ENCODE peak calls at places on chromosomes 1 and 21, in ten cellular contexts. I is colonic mucosa, R is dorsolateral prefrontal cortex, S is lung, W is OCI-LY7, B is body of pancreas, E is fibroblast of mammary gland, Q is gastrocnemius medialis, L is IMR-90, M is GM23338. P is an unnamed sample.

GRCh38 chr1:156160744-156161181 is 7.4 kb downstream of the SEMA4A start:
- DNase-seq in I (peak), R (peak), S (peak), W (no peak), B (peak), E (peak), Q (peak), L (peak), M (peak), P (peak)

GRCh38 chr1:153919879-153920852 is 2.6 kb downstream of the GATAD2B start:
- DNase-seq in I (no peak), R (no peak), S (no peak), W (peak), B (no peak), E (peak), Q (peak), L (peak), M (no peak), P (no peak)

GRCh38 chr1:59477286-59477685 is 180.4 kb downstream of the FGGY start:
- DNase-seq in I (no peak), R (no peak), S (no peak), W (no peak), B (no peak), E (peak), Q (no peak), L (peak), M (no peak), P (no peak)

GRCh38 chr1:197170538-197170937 is 24.1 kb upstream of the ASPM start:
- DNase-seq in I (no peak), R (no peak), S (no peak), W (no peak), B (no peak), E (no peak), Q (no peak), L (no peak), M (no peak), P (no peak)

GRCh38 chr1:241963722-241964121 is 6.2 kb downstream of the BECN2 start:
- DNase-seq in I (no peak), R (no peak), S (no peak), W (no peak), B (no peak), E (no peak), Q (no peak), L (no peak), M (no peak), P (no peak)

GRCh38 chr21:45348591-45349327 is 56.2 kb upstream of the COL18A1 start:
- DNase-seq in I (no peak), R (no peak), S (no peak), W (no peak), B (no peak), E (no peak), Q (no peak), L (no peak), M (no peak), P (no peak)

GRCh38 chr1:1554926-1555915 is 14.8 kb upstream of the TMEM240 start:
- DNase-seq in I (no peak), R (no peak), S (no peak), W (no peak), B (no peak), E (peak), Q (peak), L (peak), M (no peak), P (no peak)

GRCh38 chr1:85042413-85042812 is 5.9 kb downstream of the MCOLN3 start:
- DNase-seq in I (no peak), R (no peak), S (no peak), W (no peak), B (no peak), E (no peak), Q (no peak), L (no peak), M (peak), P (no peak)

GRCh38 chr21:42245348-42246185 is 26.6 kb downstream of the ABCG1 start:
- DNase-seq in I (no peak), R (no peak), S (no peak), W (no peak), B (no peak), E (no peak), Q (no peak), L (no peak), M (peak), P (no peak)

GRCh38 chr1:206864939-206865671 is at the start of gene IL20:
- DNase-seq in I (peak), R (no peak), S (peak), W (peak), B (peak), E (peak), Q (peak), L (peak), M (peak), P (peak)

GRCh38 chr1:36953061-36953460 is 81.3 kb downstream of the GRIK3 start:
- DNase-seq in I (no peak), R (no peak), S (no peak), W (no peak), B (no peak), E (no peak), Q (no peak), L (no peak), M (no peak), P (no peak)

GRCh38 chr1:218802799-218803198 is 370.9 kb upstream of the LYPLAL1 start:
- DNase-seq in I (no peak), R (no peak), S (no peak), W (no peak), B (no peak), E (no peak), Q (no peak), L (no peak), M (no peak), P (no peak)

GRCh38 chr1:21324368-21325137 is 34.3 kb upstream of the ECE1 start:
- DNase-seq in I (peak), R (peak), S (peak), W (peak), B (peak), E (peak), Q (peak), L (peak), M (no peak), P (peak)

GRCh38 chr1:205936846-205937707 is 6.2 kb downstream of the SLC26A9 start:
- DNase-seq in I (no peak), R (no peak), S (no peak), W (no peak), B (no peak), E (peak), Q (no peak), L (peak), M (no peak), P (no peak)

GRCh38 chr1:35556494-35557117 is 597 bp downstream of the KIAA0319L start:
- DNase-seq in I (peak), R (no peak), S (no peak), W (peak), B (no peak), E (no peak), Q (no peak), L (no peak), M (no peak), P (no peak)

GRCh38 chr21:35924714-35925301 is 135.5 kb downstream of the SETD4 start:
- DNase-seq in I (no peak), R (no peak), S (no peak), W (no peak), B (no peak), E (peak), Q (peak), L (peak), M (no peak), P (peak)

GRCh38 chr1:213519098-213519497 is 468.1 kb downstream of the RPS6KC1 start:
- DNase-seq in I (no peak), R (no peak), S (no peak), W (no peak), B (no peak), E (no peak), Q (no peak), L (no peak), M (no peak), P (no peak)

GRCh38 chr1:8024329-8024728 is 1.8 kb downstream of the ERRFI1 start:
- DNase-seq in I (no peak), R (no peak), S (no peak), W (no peak), B (no peak), E (no peak), Q (no peak), L (no peak), M (no peak), P (no peak)

GRCh38 chr1:13699510-13699909 is 478 bp upstream of the PRDM2 start:
- DNase-seq in I (peak), R (no peak), S (no peak), W (no peak), B (no peak), E (peak), Q (no peak), L (no peak), M (peak), P (no peak)

GRCh38 chr1:165815725-165816124 is 11.7 kb upstream of the UCK2 start:
- DNase-seq in I (no peak), R (no peak), S (no peak), W (no peak), B (no peak), E (no peak), Q (no peak), L (peak), M (peak), P (no peak)

GRCh38 chr1:185091480-185091879 is 46.1 kb downstream of the RNF2 start:
- DNase-seq in I (no peak), R (no peak), S (no peak), W (no peak), B (no peak), E (no peak), Q (no peak), L (no peak), M (no peak), P (no peak)

GRCh38 chr1:182525342-182525741 is 63.7 kb downstream of the RNASEL start:
- DNase-seq in I (no peak), R (no peak), S (no peak), W (no peak), B (no peak), E (no peak), Q (no peak), L (no peak), M (no peak), P (no peak)

GRCh38 chr1:210298296-210298695 is 30.4 kb upstream of the HHAT start:
- DNase-seq in I (no peak), R (no peak), S (no peak), W (no peak), B (no peak), E (no peak), Q (no peak), L (no peak), M (no peak), P (no peak)

GRCh38 chr1:199226163-199226562 is 587.3 kb downstream of the PTPRC start:
- DNase-seq in I (no peak), R (no peak), S (no peak), W (no peak), B (no peak), E (peak), Q (no peak), L (peak), M (no peak), P (no peak)

GRCh38 chr1:236039736-236040670 is 24.9 kb downstream of the NID1 start:
- DNase-seq in I (no peak), R (no peak), S (peak), W (no peak), B (no peak), E (peak), Q (peak), L (peak), M (no peak), P (no peak)

GRCh38 chr1:65625528-65625927 is 167.2 kb upstream of the PDE4B start:
- DNase-seq in I (no peak), R (no peak), S (no peak), W (no peak), B (no peak), E (no peak), Q (no peak), L (no peak), M (no peak), P (no peak)

GRCh38 chr1:65629788-65630187 is 162.9 kb upstream of the PDE4B start:
- DNase-seq in I (no peak), R (no peak), S (no peak), W (no peak), B (no peak), E (no peak), Q (no peak), L (no peak), M (no peak), P (no peak)

GRCh38 chr1:65626003-65626402 is 166.7 kb upstream of the PDE4B start:
- DNase-seq in I (peak), R (no peak), S (no peak), W (no peak), B (no peak), E (no peak), Q (no peak), L (no peak), M (no peak), P (no peak)

GRCh38 chr1:65623895-65624294 is 168.8 kb upstream of the PDE4B start:
- DNase-seq in I (no peak), R (no peak), S (no peak), W (no peak), B (no peak), E (no peak), Q (no peak), L (no peak), M (no peak), P (no peak)
- TF ChIP-seq CTCF in I (no peak), R (no peak), S (no peak), W (no peak), B (no peak), E (no peak), Q (no peak), L (peak), M (no peak), P (no peak)

GRCh38 chr1:228465134-228465533 is 22.0 kb upstream of the RNF187 start:
- DNase-seq in I (no peak), R (no peak), S (no peak), W (peak), B (no peak), E (no peak), Q (no peak), L (no peak), M (peak), P (no peak)

GRCh38 chr1:228463009-228463558 is 24.1 kb upstream of the RNF187 start:
- DNase-seq in I (no peak), R (no peak), S (no peak), W (no peak), B (no peak), E (no peak), Q (no peak), L (no peak), M (no peak), P (no peak)

GRCh38 chr1:228463559-228464455 is 23.4 kb upstream of the RNF187 start:
- DNase-seq in I (peak), R (no peak), S (no peak), W (peak), B (no peak), E (peak), Q (no peak), L (peak), M (peak), P (no peak)

GRCh38 chr1:228465571-228466146 is 21.5 kb upstream of the RNF187 start:
- DNase-seq in I (no peak), R (no peak), S (no peak), W (peak), B (no peak), E (no peak), Q (no peak), L (no peak), M (no peak), P (no peak)

GRCh38 chr1:228464487-228464983 is 22.6 kb upstream of the RNF187 start:
- DNase-seq in I (peak), R (peak), S (peak), W (peak), B (peak), E (peak), Q (peak), L (peak), M (peak), P (peak)
- H3K4me3 ChIP-seq in I (no peak), R (peak), S (no peak), W (peak), B (no peak), E (peak), Q (no peak), L (peak), M (peak), P (peak)

DNA sequence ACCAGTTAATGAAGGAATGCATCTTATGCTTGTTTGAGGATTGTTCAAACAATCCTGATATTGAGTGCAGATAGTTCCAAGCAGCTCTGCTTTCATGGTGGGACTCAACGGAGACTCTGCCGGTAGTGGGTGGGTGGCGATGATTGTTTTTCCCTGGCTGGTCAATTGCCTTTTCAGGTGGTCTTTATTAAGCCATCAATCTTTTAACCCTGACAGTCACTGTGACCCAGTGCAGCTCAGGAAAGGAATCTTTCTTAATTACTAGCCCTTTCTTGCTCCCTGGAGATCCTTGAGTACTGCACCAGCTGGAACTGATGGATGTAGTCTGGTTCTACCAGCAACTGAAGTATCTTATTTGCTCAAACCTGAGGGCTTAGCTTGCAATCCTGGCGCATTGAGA is 196.5 kb downstream of the PLPP3 start:
- DNase-seq in I (no peak), R (no peak), S (no peak), W (no peak), B (no peak), E (no peak), Q (no peak), L (no peak), M (no peak), P (no peak)
- TF ChIP-seq CTCF in I (no peak), R (no peak), S (no peak), W (no peak), B (no peak), E (no peak), Q (no peak), L (no peak), M (no peak), P (no peak)

GRCh38 chr1:40256401-40257084 is 1.5 kb upstream of the ZMPSTE24 start:
- DNase-seq in I (no peak), R (no peak), S (no peak), W (no peak), B (no peak), E (no peak), Q (no peak), L (no peak), M (no peak), P (no peak)
- H3K4me3 ChIP-seq in I (peak), R (peak), S (no peak), W (peak), B (peak), E (peak), Q (peak), L (peak), M (peak), P (peak)

GRCh38 chr1:44568128-44568900 is 106.0 kb downstream of the TMEM53 start:
- DNase-seq in I (no peak), R (no peak), S (no peak), W (no peak), B (no peak), E (no peak), Q (no peak), L (no peak), M (no peak), P (no peak)

GRCh38 chr1:44572572-44572879 is 101.8 kb downstream of the TMEM53 start:
- DNase-seq in I (no peak), R (no peak), S (no peak), W (no peak), B (no peak), E (no peak), Q (no peak), L (no peak), M (no peak), P (no peak)

GRCh38 chr1:44569491-44569890 is 104.8 kb downstream of the TMEM53 start:
- DNase-seq in I (no peak), R (no peak), S (no peak), W (no peak), B (no peak), E (no peak), Q (no peak), L (no peak), M (no peak), P (no peak)

GRCh38 chr1:44576456-44577150 is 97.7 kb downstream of the TMEM53 start:
- DNase-seq in I (no peak), R (peak), S (no peak), W (no peak), B (no peak), E (no peak), Q (no peak), L (no peak), M (peak), P (no peak)

GRCh38 chr1:44571712-44572571 is 102.3 kb downstream of the TMEM53 start:
- DNase-seq in I (no peak), R (no peak), S (no peak), W (peak), B (peak), E (peak), Q (no peak), L (no peak), M (peak), P (no peak)
- TF ChIP-seq CTCF in I (peak), R (peak), S (no peak), W (peak), B (peak), E (peak), Q (no peak), L (peak), M (peak), P (peak)

DNA sequence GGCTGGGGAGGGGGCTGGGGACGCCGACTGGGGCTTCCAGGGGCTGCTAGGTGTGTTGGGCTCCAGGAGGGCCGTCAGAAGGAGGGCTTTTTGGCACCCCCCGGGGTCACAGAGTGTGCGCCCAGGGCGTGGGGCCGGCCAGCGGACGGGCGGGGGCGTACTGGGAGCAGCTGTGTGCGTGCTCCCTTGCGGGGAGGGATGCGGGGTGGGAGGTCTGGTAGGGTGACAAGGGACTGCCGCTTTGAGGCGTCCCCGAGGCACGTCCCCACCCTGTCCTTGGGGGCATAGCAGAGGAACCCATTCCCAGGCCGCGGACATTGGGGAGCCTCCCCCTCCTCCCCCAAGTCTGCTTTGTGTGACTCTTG is 1.1 kb downstream of the FOXO6 start:
- DNase-seq in I (no peak), R (no peak), S (no peak), W (no peak), B (no peak), E (no peak), Q (no peak), L (no peak), M (no peak), P (no peak)
- H3K4me3 ChIP-seq in I (peak), R (peak), S (no peak), W (no peak), B (no peak), E (no peak), Q (peak), L (no peak), M (peak), P (peak)

P was measured in retinal pigment epithelial cell.